ENCODE peak calls at places on chromosomes 13 and 19, in seven cellular contexts. A is RPMI8226, R is nephron progenitor cell, F is cardiac muscle cell, C is body of pancreas, M is fibroblast of the conjunctiva, E is MV-4-11. D is an unnamed sample.

GRCh38 chr13:51058461-51059167 is 52.5 kb downstream of the C13orf42 start:
- DNase-seq in R (no peak), A (no peak), F (peak), E (no peak), C (no peak), M (no peak), D (no peak)

GRCh38 chr13:44281252-44282000 is 92.2 kb upstream of the SERP2 start:
- DNase-seq in R (no peak), A (no peak), M (no peak), C (peak), E (no peak), F (no peak), D (no peak)

GRCh38 chr19:35344511-35345031 is 3.1 kb upstream of the FFAR1 start:
- DNase-seq in C (peak), E (no peak), M (no peak), A (no peak), F (no peak), R (no peak), D (no peak)

GRCh38 chr19:47618771-47619170 is 9.8 kb downstream of the BICRA start:
- DNase-seq in C (peak), R (no peak), A (no peak), M (no peak), E (no peak), F (no peak), D (no peak)

GRCh38 chr19:27974082-27974513 is 1238.9 kb downstream of the UQCRFS1 start:
- DNase-seq in R (peak), M (no peak), A (peak), C (peak), F (peak), E (peak), D (no peak)

GRCh38 chr13:28534210-28534609 is 39.3 kb upstream of the FLT1 start:
- DNase-seq in E (peak), F (no peak), A (no peak), C (no peak), M (no peak), R (no peak), D (no peak)

GRCh38 chr19:27794444-27795042 is 1418.4 kb downstream of the UQCRFS1 start:
- DNase-seq in M (no peak), R (peak), A (peak), F (peak), C (peak), E (peak), D (peak)

GRCh38 chr13:74243637-74244526 is 109.7 kb upstream of the KLF12 start:
- DNase-seq in M (peak), E (no peak), C (no peak), A (no peak), F (no peak), R (no peak), D (peak)

GRCh38 chr19:28737021-28737525 is 475.9 kb downstream of the UQCRFS1 start:
- DNase-seq in A (peak), R (no peak), M (peak), E (peak), C (no peak), F (peak), D (peak)

GRCh38 chr19:1424182-1424955 is 13.8 kb upstream of the RPS15 start:
- DNase-seq in F (no peak), A (no peak), E (no peak), C (no peak), R (peak), M (no peak), D (no peak)

GRCh38 chr19:38664503-38665211 is 17.2 kb downstream of the ACTN4 start:
- DNase-seq in C (no peak), E (peak), R (no peak), M (no peak), A (no peak), F (peak), D (no peak)

GRCh38 chr13:78420814-78421213 is 182.5 kb downstream of the POU4F1 start:
- DNase-seq in R (no peak), F (no peak), A (no peak), M (no peak), C (no peak), E (no peak), D (no peak)

GRCh38 chr19:3360494-3361383 is 5.6 kb upstream of the NFIC start:
- DNase-seq in R (peak), E (peak), F (peak), A (peak), M (no peak), C (peak), D (no peak)

GRCh38 chr19:56270676-56271075 is 1.9 kb upstream of the EDDM13 start:
- DNase-seq in R (no peak), E (peak), M (no peak), C (no peak), A (no peak), F (no peak), D (no peak)

GRCh38 chr13:100506154-100506553 is 82.4 kb downstream of the GGACT start:
- DNase-seq in R (no peak), M (no peak), E (no peak), C (no peak), F (no peak), A (no peak), D (no peak)

GRCh38 chr19:4368128-4368820 is 24.9 kb downstream of the MPND start:
- DNase-seq in M (no peak), E (peak), R (no peak), A (no peak), F (no peak), C (no peak), D (no peak)

GRCh38 chr13:79749985-79750551 is 269.1 kb downstream of the NDFIP2 start:
- DNase-seq in C (peak), R (no peak), A (no peak), E (no peak), M (peak), F (peak), D (peak)

GRCh38 chr19:10258080-10258710 is 6.2 kb downstream of the MRPL4 start:
- DNase-seq in F (no peak), E (no peak), C (no peak), A (no peak), M (no peak), R (no peak), D (no peak)

GRCh38 chr19:35828694-35829301 is 16.2 kb upstream of the PRODH2 start:
- DNase-seq in M (peak), R (peak), C (peak), A (peak), E (peak), F (peak), D (peak)

GRCh38 chr19:46350029-46350757 is 3.3 kb downstream of the PPP5C start:
- DNase-seq in M (no peak), E (no peak), R (no peak), A (peak), C (no peak), F (no peak), D (no peak)

GRCh38 chr13:43220873-43221578 is 197.6 kb downstream of the DNAJC15 start:
- DNase-seq in C (peak), A (no peak), F (no peak), R (no peak), E (no peak), M (no peak), D (no peak)

GRCh38 chr13:67574320-67575233 is 344.4 kb upstream of the PCDH9 start:
- DNase-seq in A (no peak), M (peak), C (no peak), E (peak), R (no peak), F (peak), D (no peak)